ENCODE peak calls at places on chromosome 10, in ten cellular contexts. T, D, V, F, P, I, L, N, H and G are unnamed samples.

GRCh38 chr10:83666762-83667161 is 472.5 kb upstream of the GHITM start:
- DNase-seq in T (no peak), D (no peak), V (no peak), F (no peak), P (no peak), I (no peak), L (no peak), N (no peak), H (no peak), G (no peak)

GRCh38 chr10:30743586-30743985 is 114.0 kb upstream of the LYZL2 start:
- DNase-seq in T (no peak), D (no peak), V (no peak), F (no peak), P (no peak), I (no peak), L (no peak), N (no peak), H (no peak), G (no peak)

GRCh38 chr10:104403625-104404024 is 50.0 kb downstream of the CFAP58 start:
- DNase-seq in T (no peak), D (no peak), V (no peak), F (no peak), P (no peak), I (no peak), L (no peak), N (no peak), H (no peak), G (no peak)

GRCh38 chr10:609868-610545 is 79.5 kb downstream of the DIP2C start:
- DNase-seq in T (peak; percentile 52), D (no peak), V (no peak), F (no peak), P (no peak), I (no peak), L (peak; percentile 32), N (no peak), H (no peak), G (no peak)

GRCh38 chr10:106980711-106981460 is 183.6 kb downstream of the SORCS1 start:
- DNase-seq in T (no peak), D (no peak), V (no peak), F (no peak), P (no peak), I (no peak), L (no peak), N (no peak), H (no peak), G (no peak)

GRCh38 chr10:60916025-60916424 is 28.0 kb downstream of the RHOBTB1 start:
- DNase-seq in T (no peak), D (no peak), V (no peak), F (no peak), P (no peak), I (no peak), L (no peak), N (no peak), H (no peak), G (no peak)

GRCh38 chr10:21369697-21370096 is 155.8 kb downstream of the SKIDA1 start:
- DNase-seq in T (no peak), D (no peak), V (no peak), F (no peak), P (no peak), I (no peak), L (no peak), N (no peak), H (no peak), G (no peak)

GRCh38 chr10:93745411-93746065 is 12.2 kb upstream of the LGI1 start:
- DNase-seq in T (no peak), D (no peak), V (no peak), F (no peak), P (no peak), I (no peak), L (peak; percentile 49), N (no peak), H (no peak), G (no peak)

GRCh38 chr10:7274293-7274692 is 136.5 kb downstream of the SFMBT2 start:
- DNase-seq in T (no peak), D (no peak), V (no peak), F (no peak), P (no peak), I (no peak), L (no peak), N (no peak), H (no peak), G (no peak)

GRCh38 chr10:132347211-132347930 is 15.4 kb downstream of the LRRC27 start:
- DNase-seq in T (peak; percentile 59), D (no peak), V (no peak), F (no peak), P (no peak), I (no peak), L (no peak), N (no peak), H (no peak), G (peak; percentile 37)

GRCh38 chr10:69439813-69440506 is 11.3 kb upstream of the TSPAN15 start:
- DNase-seq in T (peak; percentile 65), D (no peak), V (no peak), F (peak; percentile 53), P (no peak), I (peak; percentile 57), L (peak; percentile 83), N (no peak), H (peak; percentile 83), G (no peak)

DNA sequence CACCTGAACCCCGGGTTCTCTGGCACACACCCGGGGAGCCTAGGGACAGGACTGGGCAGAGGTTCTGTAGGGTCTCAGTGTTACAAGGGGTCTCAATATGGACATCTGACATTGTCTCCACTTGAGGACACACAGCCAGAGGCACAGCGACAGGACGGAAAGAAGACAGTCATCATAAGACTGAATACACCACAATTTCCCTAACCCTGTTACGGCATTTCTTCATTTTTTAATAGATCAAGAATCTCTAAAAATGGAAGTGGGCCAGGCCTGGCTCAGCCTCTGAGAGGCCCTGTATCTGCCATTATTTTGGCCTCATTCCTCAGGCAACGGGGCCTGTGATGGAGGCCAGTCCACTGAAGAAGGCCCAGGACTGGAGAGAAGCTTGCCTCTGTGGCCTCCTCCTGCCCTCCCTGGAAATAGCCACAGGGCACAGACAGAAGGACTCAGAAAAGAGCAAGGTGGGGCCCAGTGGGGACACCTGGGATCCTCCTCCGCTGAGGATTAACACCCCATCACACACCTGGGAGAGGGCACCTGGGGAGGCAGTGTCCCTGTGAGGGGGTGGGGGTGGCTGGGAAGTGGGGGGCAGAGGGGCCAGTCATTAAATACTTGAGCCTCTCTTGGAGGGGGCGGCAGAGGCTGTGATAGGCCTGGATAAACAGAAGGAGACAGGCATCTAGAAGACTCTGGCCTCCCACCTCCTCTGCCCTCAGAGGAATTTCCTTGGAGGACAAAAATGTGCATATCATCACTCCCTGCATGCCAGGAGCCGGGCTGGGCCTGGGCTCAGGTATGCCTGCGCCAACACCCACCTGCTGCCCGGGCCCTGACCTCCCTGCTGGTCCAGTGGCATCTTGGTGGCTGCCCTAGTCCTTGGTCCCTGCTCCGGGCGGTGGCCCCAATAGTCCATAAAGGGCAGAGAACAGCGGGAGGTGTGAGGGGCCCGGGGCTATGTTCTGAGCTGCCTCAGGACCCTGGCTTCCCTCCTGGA is 8.0 kb downstream of the SPOCK2 start:
- DNase-seq in T (peak; percentile 44), D (no peak), V (no peak), F (no peak), P (no peak), I (no peak), L (no peak), N (no peak), H (peak; percentile 74), G (no peak)
- H3K27ac ChIP-seq in T (no peak overlapping the region), D (peak overlapping the region; percentile 45), V (no peak overlapping the region), F (no peak overlapping the region), P (no peak overlapping the region), I (no peak overlapping the region), L (no peak overlapping the region), N (no peak overlapping the region), H (peak overlapping the region; percentile 74), G (no peak overlapping the region)

DNA sequence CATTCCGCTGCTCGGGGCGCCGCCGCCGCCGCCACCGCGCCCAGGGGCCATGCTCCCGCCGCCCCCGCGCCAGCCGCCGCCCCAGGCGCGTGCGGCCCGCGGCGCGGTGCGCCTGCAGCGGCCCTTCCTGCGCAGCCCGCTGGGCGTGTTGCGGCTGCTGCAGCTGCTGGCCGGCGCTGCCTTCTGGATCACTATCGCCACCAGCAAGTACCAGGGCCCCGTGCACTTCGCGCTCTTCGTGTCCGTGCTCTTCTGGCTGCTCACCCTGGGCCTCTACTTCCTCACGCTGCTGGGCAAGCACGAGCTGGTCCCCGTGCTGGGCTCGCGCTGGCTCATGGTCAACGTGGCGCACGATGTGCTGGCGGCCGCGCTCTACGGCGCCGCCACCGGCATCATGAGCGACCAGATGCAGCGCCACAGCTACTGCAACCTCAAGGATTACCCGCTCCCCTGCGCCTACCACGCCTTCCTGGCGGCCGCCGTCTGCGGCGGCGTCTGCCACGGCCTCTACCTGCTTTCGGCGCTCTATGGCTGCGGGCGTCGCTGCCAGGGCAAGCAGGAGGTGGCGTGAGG is 384 bp downstream of the MARVELD1 start:
- DNase-seq in T (peak; percentile 88), D (peak; percentile 94), V (peak; percentile 83), F (peak; percentile 81), P (peak; percentile 70), I (peak; percentile 77), L (peak; percentile 90), N (peak; percentile 76), H (peak; percentile 86), G (peak; percentile 85)
- H3K27ac ChIP-seq in T (peak overlapping the region; percentile 98), D (peak overlapping the region; percentile 93), V (peak overlapping the region; percentile 96), F (peak overlapping the region; percentile 80), P (peak overlapping the region; percentile 92), I (peak overlapping the region; percentile 99), L (peak overlapping the region; percentile 95), N (peak overlapping the region; percentile 95), H (peak overlapping the region; percentile 90), G (peak overlapping the region; percentile 86)

GRCh38 chr10:32949221-32949678 is 8.8 kb downstream of the ITGB1 start:
- DNase-seq in T (no peak), D (no peak), V (no peak), F (peak; percentile 53), P (no peak), I (no peak), L (peak; percentile 54), N (no peak), H (no peak), G (no peak)

GRCh38 chr10:32951111-32951510 is 6.9 kb downstream of the ITGB1 start:
- DNase-seq in T (no peak), D (no peak), V (no peak), F (no peak), P (no peak), I (no peak), L (no peak), N (no peak), H (no peak), G (no peak)

GRCh38 chr10:32952094-32952493 is 5.9 kb downstream of the ITGB1 start:
- DNase-seq in T (no peak), D (no peak), V (no peak), F (no peak), P (no peak), I (no peak), L (no peak), N (no peak), H (no peak), G (no peak)

GRCh38 chr10:32952541-32953276 is 5.3 kb downstream of the ITGB1 start:
- DNase-seq in T (no peak), D (no peak), V (no peak), F (no peak), P (no peak), I (no peak), L (no peak), N (no peak), H (no peak), G (no peak)

GRCh38 chr10:32950457-32951109 is 7.4 kb downstream of the ITGB1 start:
- DNase-seq in T (no peak), D (no peak), V (no peak), F (no peak), P (no peak), I (no peak), L (no peak), N (no peak), H (no peak), G (no peak)
- H3K27ac ChIP-seq in T (peak overlapping the region; percentile 94), D (no peak overlapping the region), V (no peak overlapping the region), F (peak overlapping the region; percentile 55), P (no peak overlapping the region), I (peak overlapping the region; percentile 9), L (peak overlapping the region; percentile 96), N (no peak overlapping the region), H (no peak overlapping the region), G (no peak overlapping the region)

GRCh38 chr10:44569193-44570091 is 184.5 kb upstream of the CXCL12 start:
- DNase-seq in T (no peak), D (no peak), V (peak; percentile 84), F (no peak), P (peak; percentile 35), I (no peak), L (peak; percentile 91), N (peak; percentile 78), H (no peak), G (no peak)
- H3K27ac ChIP-seq in T (peak overlapping the region; percentile 3), D (no peak overlapping the region), V (peak overlapping the region; percentile 74), F (no peak overlapping the region), P (peak overlapping the region; percentile 16), I (no peak overlapping the region), L (peak overlapping the region; percentile 76), N (peak overlapping the region; percentile 61), H (no peak overlapping the region), G (peak overlapping the region; percentile 57)